ENCODE peak calls at places on chromosome 21, in ten cellular contexts. G, L, S, U, J, C, V, N, P and Z are unnamed samples.

GRCh38 chr21:27321791-27322190 is 354.9 kb upstream of the ADAMTS5 start:
- DNase-seq in G (no peak), L (no peak), S (no peak), U (no peak), J (no peak), C (no peak), V (no peak), N (no peak), P (no peak), Z (no peak)

GRCh38 chr21:38321568-38321967 is 64.8 kb downstream of the KCNJ15 start:
- DNase-seq in G (no peak), L (no peak), S (peak; percentile 9), U (no peak), J (no peak), C (no peak), V (no peak), N (no peak), P (no peak), Z (no peak)

GRCh38 chr21:43330306-43330881 is 96.5 kb downstream of the SIK1 start:
- DNase-seq in G (no peak), L (no peak), S (no peak), U (no peak), J (peak; percentile 12), C (no peak), V (no peak), N (no peak), P (no peak), Z (no peak)

GRCh38 chr21:35291963-35292627 is 243.0 kb upstream of the RUNX1 start:
- DNase-seq in G (peak; percentile 33), L (no peak), S (no peak), U (no peak), J (no peak), C (no peak), V (no peak), N (no peak), P (no peak), Z (no peak)

GRCh38 chr21:46551636-46552241 is 53.1 kb downstream of the S100B start:
- DNase-seq in G (peak; percentile 3), L (no peak), S (peak; percentile 33), U (no peak), J (no peak), C (no peak), V (no peak), N (no peak), P (no peak), Z (no peak)

GRCh38 chr21:37700641-37701202 is 215.5 kb downstream of the KCNJ6 start:
- DNase-seq in G (peak; percentile 93), L (no peak), S (peak; percentile 74), U (no peak), J (peak; percentile 43), C (no peak), V (no peak), N (no peak), P (no peak), Z (no peak)

GRCh38 chr21:34692458-34693020 is 23.7 kb downstream of the CLIC6 start:
- DNase-seq in G (no peak), L (no peak), S (no peak), U (no peak), J (no peak), C (no peak), V (no peak), N (no peak), P (no peak), Z (no peak)

GRCh38 chr21:31354604-31355443 is 10.8 kb upstream of the TIAM1 start:
- DNase-seq in G (no peak), L (no peak), S (peak; percentile 68), U (no peak), J (no peak), C (no peak), V (peak; percentile 17), N (peak; percentile 12), P (peak; percentile 66), Z (no peak)

GRCh38 chr21:19031956-19032355 is 628.4 kb upstream of the TMPRSS15 start:
- DNase-seq in G (no peak), L (no peak), S (no peak), U (no peak), J (no peak), C (no peak), V (no peak), N (no peak), P (no peak), Z (no peak)

GRCh38 chr21:31558839-31559367 is 100.6 kb upstream of the SOD1 start:
- DNase-seq in G (peak; percentile 99), L (peak; percentile 76), S (peak; percentile 96), U (peak; percentile 70), J (peak; percentile 86), C (peak; percentile 86), V (peak; percentile 86), N (peak; percentile 98), P (peak; percentile 84), Z (peak; percentile 86)

DNA sequence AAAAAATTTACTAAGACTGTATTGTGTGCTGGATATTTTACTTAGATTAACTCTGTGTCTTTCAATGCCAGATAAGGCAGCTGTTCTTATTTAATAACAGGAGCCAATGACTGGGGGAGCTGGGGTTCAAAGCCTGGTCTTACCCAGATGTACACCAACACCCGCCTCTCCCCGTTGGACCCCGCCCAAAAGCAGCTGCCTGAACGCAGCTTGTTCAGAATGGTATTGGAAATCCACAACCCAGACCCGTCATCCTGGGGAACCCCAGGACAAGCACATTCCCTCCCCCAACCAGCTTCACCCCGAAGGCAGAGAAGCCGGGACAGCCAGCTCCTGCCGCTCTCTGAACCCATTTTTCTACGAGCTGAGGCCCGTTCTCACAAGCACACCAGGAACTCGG is 113.6 kb upstream of the TMPRSS2 start:
- DNase-seq in G (no peak), L (no peak), S (no peak), U (no peak), J (no peak), C (no peak), V (peak; percentile 29), N (no peak), P (no peak), Z (no peak)
- H3K27ac ChIP-seq in G (no peak overlapping the region), L (no peak overlapping the region), S (no peak overlapping the region), U (no peak overlapping the region), J (no peak overlapping the region), C (peak overlapping the region; percentile 52), V (no peak overlapping the region), N (no peak overlapping the region), P (peak overlapping the region; percentile 69), Z (no peak overlapping the region)

DNA sequence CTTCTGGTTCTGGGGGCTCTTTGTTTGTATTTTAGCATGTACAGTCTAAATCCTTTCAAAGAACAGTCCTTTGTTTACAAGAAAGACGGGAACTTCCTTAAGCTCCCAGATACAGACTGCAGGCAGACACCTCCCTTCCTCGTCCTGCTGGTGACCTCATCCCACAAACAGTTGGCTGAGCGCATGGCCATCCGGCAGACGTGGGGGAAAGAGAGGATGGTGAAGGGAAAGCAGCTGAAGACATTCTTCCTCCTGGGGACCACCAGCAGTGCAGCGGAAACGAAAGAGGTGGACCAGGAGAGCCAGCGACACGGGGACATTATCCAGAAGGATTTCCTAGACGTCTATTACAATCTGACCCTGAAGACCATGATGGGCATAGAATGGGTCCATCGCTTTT is 47.9 kb downstream of the B3GALT5 start:
- DNase-seq in G (peak; percentile 87), L (peak; percentile 59), S (peak; percentile 88), U (peak; percentile 14), J (peak; percentile 49), C (no peak), V (no peak), N (no peak), P (no peak), Z (peak; percentile 45)
- H3K27ac ChIP-seq in G (no peak overlapping the region), L (peak overlapping the region; percentile 53), S (peak overlapping the region; percentile 83), U (no peak overlapping the region), J (peak overlapping the region; percentile 51), C (peak overlapping the region; percentile 39), V (no peak overlapping the region), N (no peak overlapping the region), P (peak overlapping the region; percentile 71), Z (peak overlapping the region; percentile 76)

GRCh38 chr21:36627242-36627641 is 71.7 kb upstream of the SIM2 start:
- DNase-seq in G (no peak), L (no peak), S (peak; percentile 73), U (no peak), J (no peak), C (no peak), V (no peak), N (no peak), P (no peak), Z (no peak)
- H3K27ac ChIP-seq in G (no peak overlapping the region), L (no peak overlapping the region), S (peak overlapping the region; percentile 96), U (no peak overlapping the region), J (no peak overlapping the region), C (no peak overlapping the region), V (no peak overlapping the region), N (no peak overlapping the region), P (no peak overlapping the region), Z (no peak overlapping the region)

GRCh38 chr21:44455524-44456206 is 355 bp downstream of the LRRC3 start:
- DNase-seq in G (peak; percentile 37), L (no peak), S (no peak), U (no peak), J (peak; percentile 66), C (no peak), V (no peak), N (no peak), P (no peak), Z (peak; percentile 61)
- H3K27ac ChIP-seq in G (no peak overlapping the region), L (no peak overlapping the region), S (no peak overlapping the region), U (peak overlapping the region; percentile 41), J (peak overlapping the region; percentile 25), C (no peak overlapping the region), V (no peak overlapping the region), N (no peak overlapping the region), P (no peak overlapping the region), Z (peak overlapping the region; percentile 50)

GRCh38 chr21:14874379-14874778 is 190.4 kb downstream of the NRIP1 start:
- DNase-seq in G (no peak), L (no peak), S (no peak), U (no peak), J (no peak), C (no peak), V (no peak), N (no peak), P (no peak), Z (no peak)

GRCh38 chr21:14871861-14872260 is 192.9 kb downstream of the NRIP1 start:
- DNase-seq in G (no peak), L (no peak), S (no peak), U (no peak), J (no peak), C (no peak), V (no peak), N (no peak), P (no peak), Z (no peak)

GRCh38 chr21:14870841-14871126 is 194.0 kb downstream of the NRIP1 start:
- DNase-seq in G (no peak), L (no peak), S (no peak), U (no peak), J (no peak), C (no peak), V (no peak), N (no peak), P (no peak), Z (no peak)

GRCh38 chr21:14866859-14867560 is 197.8 kb downstream of the NRIP1 start:
- DNase-seq in G (no peak), L (no peak), S (no peak), U (no peak), J (no peak), C (no peak), V (no peak), N (no peak), P (no peak), Z (no peak)

GRCh38 chr21:14869984-14870840 is 194.6 kb downstream of the NRIP1 start:
- DNase-seq in G (no peak), L (no peak), S (no peak), U (no peak), J (no peak), C (no peak), V (no peak), N (no peak), P (no peak), Z (no peak)
- H3K27ac ChIP-seq in G (no peak overlapping the region), L (no peak overlapping the region), S (no peak overlapping the region), U (no peak overlapping the region), J (no peak overlapping the region), C (no peak overlapping the region), V (no peak overlapping the region), N (no peak overlapping the region), P (no peak overlapping the region), Z (no peak overlapping the region)

GRCh38 chr21:44862869-44863685 is 10.4 kb downstream of the PTTG1IP start:
- DNase-seq in G (no peak), L (no peak), S (no peak), U (no peak), J (no peak), C (no peak), V (no peak), N (no peak), P (no peak), Z (no peak)
- H3K27ac ChIP-seq in G (no peak overlapping the region), L (no peak overlapping the region), S (no peak overlapping the region), U (no peak overlapping the region), J (no peak overlapping the region), C (no peak overlapping the region), V (no peak overlapping the region), N (no peak overlapping the region), P (no peak overlapping the region), Z (no peak overlapping the region)